ENCODE peak calls at places on chromosomes 16 and 17, in nine cellular contexts. D, V, K, J, M, P, F, H and U are unnamed samples.

GRCh38 chr16:72291531-72291981 is 119.6 kb upstream of the PMFBP1 start:
- DNase-seq in D (peak), V (peak), K (peak), J (peak), M (no peak), P (no peak), F (peak), H (no peak), U (no peak)

GRCh38 chr16:81796585-81797346 is 17.7 kb downstream of the PLCG2 start:
- DNase-seq in D (no peak), V (no peak), K (no peak), J (peak), M (no peak), P (no peak), F (peak), H (no peak), U (no peak)

GRCh38 chr16:81480856-81481821 is 36.5 kb downstream of the CMIP start:
- DNase-seq in D (peak), V (peak), K (peak), J (peak), M (peak), P (peak), F (no peak), H (no peak), U (peak)

GRCh38 chr16:23072084-23072599 is 77.1 kb downstream of the USP31 start:
- DNase-seq in D (no peak), V (peak), K (no peak), J (no peak), M (peak), P (peak), F (no peak), H (no peak), U (no peak)

GRCh38 chr16:85563515-85564276 is 49.4 kb upstream of the GSE1 start:
- DNase-seq in D (peak), V (peak), K (no peak), J (no peak), M (no peak), P (peak), F (peak), H (no peak), U (no peak)

GRCh38 chr17:34902761-34903325 is 58.4 kb downstream of the CCT6B start:
- DNase-seq in D (no peak), V (no peak), K (no peak), J (no peak), M (no peak), P (no peak), F (no peak), H (no peak), U (no peak)

GRCh38 chr16:30649725-30650368 is 913 bp upstream of the PRR14 start:
- DNase-seq in D (no peak), V (no peak), K (no peak), J (peak), M (no peak), P (peak), F (no peak), H (peak), U (peak)

GRCh38 chr17:55654821-55655220 is 67.8 kb downstream of the TMEM100 start:
- DNase-seq in D (no peak), V (peak), K (no peak), J (no peak), M (no peak), P (no peak), F (no peak), H (no peak), U (no peak)

GRCh38 chr16:82891918-82892317 is 265.1 kb downstream of the CDH13 start:
- DNase-seq in D (no peak), V (no peak), K (no peak), J (no peak), M (no peak), P (no peak), F (no peak), H (no peak), U (no peak)

GRCh38 chr17:77811521-77811920 is 147.0 kb upstream of the TNRC6C start:
- DNase-seq in D (no peak), V (no peak), K (no peak), J (no peak), M (no peak), P (peak), F (peak), H (no peak), U (no peak)

GRCh38 chr16:89097528-89097846 is 3.8 kb downstream of the ACSF3 start:
- DNase-seq in D (no peak), V (no peak), K (no peak), J (no peak), M (no peak), P (no peak), F (no peak), H (no peak), U (no peak)

GRCh38 chr17:49344914-49345313 is 17.1 kb downstream of the ZNF652 start:
- DNase-seq in D (no peak), V (no peak), K (no peak), J (no peak), M (no peak), P (no peak), F (no peak), H (no peak), U (peak)

GRCh38 chr16:2511128-2511785 is 2.5 kb upstream of the ATP6V0C start:
- DNase-seq in D (peak), V (peak), K (no peak), J (no peak), M (no peak), P (peak), F (peak), H (no peak), U (no peak)

GRCh38 chr16:68267612-68268405 is 3.5 kb downstream of the SLC7A6 start:
- DNase-seq in D (no peak), V (no peak), K (no peak), J (no peak), M (peak), P (no peak), F (no peak), H (no peak), U (no peak)

GRCh38 chr16:66429290-66429962 is 2.3 kb downstream of the BEAN1 start:
- DNase-seq in D (no peak), V (no peak), K (no peak), J (no peak), M (no peak), P (no peak), F (no peak), H (no peak), U (no peak)

GRCh38 chr17:12078791-12079190 is 58.1 kb downstream of the MAP2K4 start:
- DNase-seq in D (no peak), V (peak), K (no peak), J (no peak), M (no peak), P (no peak), F (peak), H (no peak), U (no peak)

GRCh38 chr17:44097110-44097810 is 26.2 kb downstream of the HDAC5 start:
- DNase-seq in D (no peak), V (peak), K (peak), J (peak), M (peak), P (peak), F (peak), H (no peak), U (peak)

GRCh38 chr17:28188841-28189263 is 130.1 kb upstream of the TMEM97 start:
- DNase-seq in D (no peak), V (peak), K (no peak), J (no peak), M (no peak), P (no peak), F (peak), H (no peak), U (peak)

GRCh38 chr16:88570691-88571092 is 489 bp downstream of the ZC3H18 start:
- DNase-seq in D (peak), V (peak), K (no peak), J (peak), M (no peak), P (no peak), F (peak), H (peak), U (peak)

GRCh38 chr17:64781394-64781793 is 119.3 kb upstream of the SMURF2 start:
- DNase-seq in D (peak), V (peak), K (peak), J (peak), M (no peak), P (peak), F (peak), H (no peak), U (peak)

GRCh38 chr16:49439676-49440075 is 66.1 kb downstream of the C16orf78 start:
- DNase-seq in D (no peak), V (no peak), K (no peak), J (no peak), M (no peak), P (no peak), F (no peak), H (no peak), U (no peak)

GRCh38 chr16:73527191-73527590 is 479.3 kb upstream of the ZFHX3 start:
- DNase-seq in D (no peak), V (no peak), K (peak), J (no peak), M (no peak), P (no peak), F (no peak), H (no peak), U (no peak)

GRCh38 chr16:73059779-73060178 is 11.9 kb upstream of the ZFHX3 start:
- DNase-seq in D (no peak), V (no peak), K (no peak), J (no peak), M (no peak), P (no peak), F (no peak), H (no peak), U (no peak)

GRCh38 chr16:5025171-5025632 is 8.5 kb downstream of the NAGPA start:
- DNase-seq in D (no peak), V (no peak), K (no peak), J (no peak), M (peak), P (peak), F (peak), H (no peak), U (no peak)

GRCh38 chr17:59525668-59526067 is 39.7 kb upstream of the DHX40 start:
- DNase-seq in D (no peak), V (no peak), K (no peak), J (no peak), M (no peak), P (no peak), F (peak), H (no peak), U (no peak)

GRCh38 chr16:82754716-82755513 is 128.1 kb downstream of the CDH13 start:
- DNase-seq in D (no peak), V (no peak), K (no peak), J (no peak), M (no peak), P (no peak), F (peak), H (no peak), U (no peak)

GRCh38 chr16:14398014-14398717 is 231.9 kb downstream of the PARN start:
- DNase-seq in D (no peak), V (no peak), K (no peak), J (no peak), M (no peak), P (no peak), F (no peak), H (no peak), U (no peak)